ENCODE peak calls at places on chromosomes 4 and X, in six cellular contexts. One of them, this sample, is unnamed.

GRCh38 chrX:31609130-31609529 is 537.3 kb upstream of the FTHL17 start:
- DNase-seq in neural progenitor cell: no peak
- DNase-seq in dorsolateral prefrontal cortex: no peak
- DNase-seq in astrocyte: peak
- DNase-seq in fibroblast of lung: peak
- DNase-seq in tibial artery: no peak
- DNase-seq in this sample: peak

GRCh38 chr4:827209-828081 is 1.5 kb upstream of the CPLX1 start:
- DNase-seq in neural progenitor cell: no peak
- DNase-seq in dorsolateral prefrontal cortex: no peak
- DNase-seq in astrocyte: no peak
- DNase-seq in fibroblast of lung: no peak
- DNase-seq in tibial artery: peak
- DNase-seq in this sample: peak

GRCh38 chrX:27626066-27626465 is 35.9 kb downstream of the DCAF8L2 start:
- DNase-seq in neural progenitor cell: no peak
- DNase-seq in dorsolateral prefrontal cortex: no peak
- DNase-seq in astrocyte: no peak
- DNase-seq in fibroblast of lung: no peak
- DNase-seq in tibial artery: no peak
- DNase-seq in this sample: no peak

GRCh38 chr4:42965326-42965725 is 72.8 kb downstream of the GRXCR1 start:
- DNase-seq in neural progenitor cell: no peak
- DNase-seq in dorsolateral prefrontal cortex: peak
- DNase-seq in astrocyte: no peak
- DNase-seq in fibroblast of lung: no peak
- DNase-seq in tibial artery: no peak
- DNase-seq in this sample: no peak

GRCh38 chrX:45070116-45071007 is 130.3 kb downstream of the DIPK2B start:
- DNase-seq in neural progenitor cell: peak
- DNase-seq in dorsolateral prefrontal cortex: no peak
- DNase-seq in astrocyte: peak
- DNase-seq in fibroblast of lung: peak
- DNase-seq in tibial artery: peak
- DNase-seq in this sample: no peak

GRCh38 chrX:116667760-116668159 is 205.0 kb upstream of the CT83 start:
- DNase-seq in neural progenitor cell: no peak
- DNase-seq in dorsolateral prefrontal cortex: no peak
- DNase-seq in astrocyte: no peak
- DNase-seq in fibroblast of lung: no peak
- DNase-seq in tibial artery: no peak
- DNase-seq in this sample: no peak

GRCh38 chr4:55321707-55322264 is 24.3 kb upstream of the SRD5A3 start:
- DNase-seq in neural progenitor cell: peak
- DNase-seq in dorsolateral prefrontal cortex: peak
- DNase-seq in astrocyte: peak
- DNase-seq in fibroblast of lung: peak
- DNase-seq in tibial artery: peak
- DNase-seq in this sample: no peak

GRCh38 chr4:168318266-168318895 is at the start of gene DDX60:
- DNase-seq in neural progenitor cell: peak
- DNase-seq in dorsolateral prefrontal cortex: peak
- DNase-seq in astrocyte: peak
- DNase-seq in fibroblast of lung: peak
- DNase-seq in tibial artery: peak
- DNase-seq in this sample: peak

GRCh38 chr4:171588146-171588545 is 225.1 kb upstream of the GALNTL6 start:
- DNase-seq in neural progenitor cell: no peak
- DNase-seq in dorsolateral prefrontal cortex: no peak
- DNase-seq in astrocyte: no peak
- DNase-seq in fibroblast of lung: no peak
- DNase-seq in tibial artery: no peak
- DNase-seq in this sample: no peak

GRCh38 chr4:1416948-1417260 is 10.7 kb upstream of the NKX1-1 start:
- DNase-seq in neural progenitor cell: no peak
- DNase-seq in dorsolateral prefrontal cortex: no peak
- DNase-seq in astrocyte: no peak
- DNase-seq in fibroblast of lung: no peak
- DNase-seq in tibial artery: no peak
- DNase-seq in this sample: peak

GRCh38 chr4:42466285-42466684 is 69.0 kb downstream of the SHISA3 start:
- DNase-seq in neural progenitor cell: no peak
- DNase-seq in dorsolateral prefrontal cortex: no peak
- DNase-seq in astrocyte: no peak
- DNase-seq in fibroblast of lung: no peak
- DNase-seq in tibial artery: no peak
- DNase-seq in this sample: no peak

GRCh38 chrX:118221733-118222132 is 105.1 kb upstream of the KLHL13 start:
- DNase-seq in neural progenitor cell: no peak
- DNase-seq in dorsolateral prefrontal cortex: no peak
- DNase-seq in astrocyte: peak
- DNase-seq in fibroblast of lung: no peak
- DNase-seq in tibial artery: no peak
- DNase-seq in this sample: no peak

GRCh38 chrX:118221257-118221656 is 104.6 kb upstream of the KLHL13 start:
- DNase-seq in neural progenitor cell: no peak
- DNase-seq in dorsolateral prefrontal cortex: no peak
- DNase-seq in astrocyte: no peak
- DNase-seq in fibroblast of lung: no peak
- DNase-seq in tibial artery: no peak
- DNase-seq in this sample: no peak

GRCh38 chrX:118228456-118228855 is 111.8 kb upstream of the KLHL13 start:
- DNase-seq in neural progenitor cell: no peak
- DNase-seq in dorsolateral prefrontal cortex: no peak
- DNase-seq in astrocyte: no peak
- DNase-seq in fibroblast of lung: no peak
- DNase-seq in tibial artery: no peak
- DNase-seq in this sample: no peak

GRCh38 chrX:118228041-118228440 is 111.4 kb upstream of the KLHL13 start:
- DNase-seq in neural progenitor cell: no peak
- DNase-seq in dorsolateral prefrontal cortex: no peak
- DNase-seq in astrocyte: peak
- DNase-seq in fibroblast of lung: no peak
- DNase-seq in tibial artery: no peak
- DNase-seq in this sample: no peak

DNA sequence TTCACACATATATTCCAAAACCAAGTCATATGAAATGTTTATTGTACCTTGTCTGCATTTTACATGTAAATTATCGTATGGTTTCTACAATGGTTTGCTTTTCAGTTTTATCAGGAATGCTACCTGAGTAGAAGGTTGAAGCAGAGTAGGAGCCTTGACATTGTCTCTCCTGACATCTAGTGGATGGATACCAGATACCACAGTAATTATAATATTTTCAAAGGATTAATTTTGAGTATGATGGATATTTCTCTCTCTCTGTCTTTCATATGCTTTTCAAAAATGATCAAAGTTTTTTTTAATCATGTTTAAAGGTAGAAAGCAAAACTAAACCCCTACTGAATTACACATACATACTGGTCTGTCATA is 109.4 kb upstream of the KLHL13 start:
- DNase-seq in neural progenitor cell: no peak
- DNase-seq in dorsolateral prefrontal cortex: no peak
- DNase-seq in astrocyte: peak
- DNase-seq in fibroblast of lung: no peak
- DNase-seq in tibial artery: no peak
- DNase-seq in this sample: no peak
- TF ChIP-seq CTCF in neural progenitor cell: peak
- TF ChIP-seq CTCF in dorsolateral prefrontal cortex: peak
- TF ChIP-seq CTCF in astrocyte: peak
- TF ChIP-seq CTCF in fibroblast of lung: peak
- TF ChIP-seq CTCF in tibial artery: peak
- TF ChIP-seq CTCF in this sample: peak

DNA sequence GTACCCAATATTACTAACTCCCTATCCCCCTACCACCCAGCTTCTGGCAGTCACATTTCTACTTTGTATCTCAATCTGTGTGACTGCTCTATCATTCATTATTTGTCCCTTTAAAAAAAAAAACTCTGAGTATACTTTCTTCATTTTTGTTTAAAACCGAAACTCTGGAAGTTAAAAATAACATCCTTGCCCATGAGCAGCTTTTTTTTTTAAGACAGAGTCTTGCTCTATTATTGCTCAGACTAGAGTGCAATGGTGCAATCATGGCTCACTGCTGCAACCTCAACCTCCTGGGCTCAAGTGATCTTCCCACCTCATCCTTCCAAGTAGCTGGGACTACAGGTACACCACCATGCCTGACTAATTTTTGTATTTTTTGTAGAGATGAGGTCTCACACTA is 15.8 kb downstream of the UBE2K start:
- DNase-seq in neural progenitor cell: no peak
- DNase-seq in dorsolateral prefrontal cortex: no peak
- DNase-seq in astrocyte: no peak
- DNase-seq in fibroblast of lung: peak
- DNase-seq in tibial artery: no peak
- DNase-seq in this sample: no peak
- H3K27ac ChIP-seq in neural progenitor cell: peak
- H3K27ac ChIP-seq in dorsolateral prefrontal cortex: no peak
- H3K27ac ChIP-seq in astrocyte: no peak
- H3K27ac ChIP-seq in fibroblast of lung: peak
- H3K27ac ChIP-seq in tibial artery: no peak
- H3K27ac ChIP-seq in this sample: no peak

GRCh38 chrX:85309717-85310116 is 65.9 kb downstream of the ZNF711 start:
- DNase-seq in neural progenitor cell: peak
- DNase-seq in dorsolateral prefrontal cortex: no peak
- DNase-seq in astrocyte: no peak
- DNase-seq in fibroblast of lung: no peak
- DNase-seq in tibial artery: no peak
- DNase-seq in this sample: no peak
- TF ChIP-seq CTCF in neural progenitor cell: peak
- TF ChIP-seq CTCF in dorsolateral prefrontal cortex: no peak
- TF ChIP-seq CTCF in astrocyte: no peak
- TF ChIP-seq CTCF in fibroblast of lung: no peak
- TF ChIP-seq CTCF in tibial artery: no peak
- TF ChIP-seq CTCF in this sample: no peak

GRCh38 chr4:25235401-25235800 is 1.6 kb downstream of the PI4K2B start:
- DNase-seq in neural progenitor cell: no peak
- DNase-seq in dorsolateral prefrontal cortex: no peak
- DNase-seq in astrocyte: no peak
- DNase-seq in fibroblast of lung: no peak
- DNase-seq in tibial artery: no peak
- DNase-seq in this sample: no peak
- H3K27ac ChIP-seq in neural progenitor cell: no peak
- H3K27ac ChIP-seq in dorsolateral prefrontal cortex: no peak
- H3K27ac ChIP-seq in astrocyte: no peak
- H3K27ac ChIP-seq in fibroblast of lung: peak
- H3K27ac ChIP-seq in tibial artery: peak
- H3K27ac ChIP-seq in this sample: peak

GRCh38 chrX:74232859-74233258 is 71.1 kb upstream of the ZCCHC13 start:
- DNase-seq in neural progenitor cell: no peak
- DNase-seq in dorsolateral prefrontal cortex: no peak
- DNase-seq in astrocyte: peak
- DNase-seq in fibroblast of lung: peak
- DNase-seq in tibial artery: no peak
- DNase-seq in this sample: no peak
- TF ChIP-seq CTCF in neural progenitor cell: peak
- TF ChIP-seq CTCF in dorsolateral prefrontal cortex: no peak
- TF ChIP-seq CTCF in astrocyte: peak
- TF ChIP-seq CTCF in fibroblast of lung: no peak
- TF ChIP-seq CTCF in tibial artery: no peak
- TF ChIP-seq CTCF in this sample: peak

DNA sequence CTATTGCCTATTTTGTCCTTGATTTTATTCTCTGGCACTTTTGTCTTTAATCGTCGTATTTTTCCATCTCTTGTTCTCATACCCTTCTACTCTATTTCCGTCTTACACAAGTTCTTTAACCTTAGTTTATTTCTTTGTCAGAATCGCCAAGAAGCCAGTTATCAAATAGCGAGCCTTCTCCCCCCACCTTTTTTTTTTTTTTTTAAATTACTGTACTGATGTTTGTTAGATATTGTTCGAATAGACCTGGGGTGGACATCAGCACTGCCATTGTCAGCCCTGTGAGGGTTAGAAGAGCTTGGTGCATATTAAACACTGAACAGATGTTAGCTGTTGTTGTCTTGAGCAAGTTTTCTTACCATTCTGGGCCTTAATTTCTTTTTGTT is 1.2 kb downstream of the SPCS3 start:
- DNase-seq in neural progenitor cell: no peak
- DNase-seq in dorsolateral prefrontal cortex: no peak
- DNase-seq in astrocyte: no peak
- DNase-seq in fibroblast of lung: no peak
- DNase-seq in tibial artery: no peak
- DNase-seq in this sample: no peak
- H3K27ac ChIP-seq in neural progenitor cell: no peak
- H3K27ac ChIP-seq in dorsolateral prefrontal cortex: peak
- H3K27ac ChIP-seq in astrocyte: peak
- H3K27ac ChIP-seq in fibroblast of lung: peak
- H3K27ac ChIP-seq in tibial artery: peak
- H3K27ac ChIP-seq in this sample: peak

GRCh38 chr4:71863457-71863856 is 79.6 kb upstream of the GC start:
- DNase-seq in neural progenitor cell: no peak
- DNase-seq in dorsolateral prefrontal cortex: no peak
- DNase-seq in astrocyte: no peak
- DNase-seq in fibroblast of lung: no peak
- DNase-seq in tibial artery: no peak
- DNase-seq in this sample: no peak
- TF ChIP-seq CTCF in neural progenitor cell: no peak
- TF ChIP-seq CTCF in dorsolateral prefrontal cortex: no peak
- TF ChIP-seq CTCF in astrocyte: no peak
- TF ChIP-seq CTCF in fibroblast of lung: no peak
- TF ChIP-seq CTCF in tibial artery: no peak
- TF ChIP-seq CTCF in this sample: no peak

DNA sequence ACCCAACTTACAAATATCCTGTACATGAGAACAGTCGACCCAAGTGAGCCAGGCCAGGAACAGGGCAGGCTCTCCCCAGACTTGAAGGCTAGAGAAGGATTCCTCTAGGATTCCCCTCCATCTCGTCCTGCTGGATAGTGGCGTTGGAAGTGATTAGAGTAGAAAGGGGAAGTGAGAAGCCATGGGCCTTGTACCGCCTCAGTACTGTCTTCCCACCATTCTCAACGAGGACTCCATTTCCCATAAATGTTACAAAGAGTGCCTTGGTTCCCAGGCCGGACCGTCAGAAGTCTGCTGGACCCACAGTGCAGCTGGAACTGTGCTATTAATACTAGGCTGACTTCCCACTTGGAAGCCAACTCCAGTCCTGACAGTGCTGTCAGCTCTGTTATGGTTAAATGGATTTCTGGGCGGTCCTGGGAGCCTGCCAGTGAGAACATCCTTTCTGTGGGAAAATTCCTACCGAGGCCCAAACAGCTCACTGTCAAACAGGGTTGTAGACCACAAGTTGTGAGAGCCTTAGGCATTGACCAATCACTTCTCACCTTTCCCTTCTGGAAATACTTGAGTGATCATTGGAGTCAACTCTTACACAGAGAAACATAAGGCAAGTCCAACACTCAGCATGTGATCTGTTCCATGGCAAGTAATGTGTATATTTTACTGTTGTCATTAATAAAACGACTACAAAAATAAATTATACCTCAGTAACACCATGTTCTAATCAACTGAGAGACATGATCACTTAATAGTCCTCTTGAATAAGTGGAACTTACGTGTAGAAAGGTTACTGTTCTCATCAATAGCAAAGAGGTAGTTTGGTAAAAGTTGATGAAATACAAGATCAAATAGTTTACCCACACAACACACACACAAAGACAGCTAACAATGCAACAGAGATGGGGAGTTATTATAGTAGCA is 58.4 kb downstream of the AMELX start:
- DNase-seq in neural progenitor cell: no peak
- DNase-seq in dorsolateral prefrontal cortex: no peak
- DNase-seq in astrocyte: peak
- DNase-seq in fibroblast of lung: peak
- DNase-seq in tibial artery: peak
- DNase-seq in this sample: no peak
- H3K27ac ChIP-seq in neural progenitor cell: no peak
- H3K27ac ChIP-seq in dorsolateral prefrontal cortex: no peak
- H3K27ac ChIP-seq in astrocyte: no peak
- H3K27ac ChIP-seq in fibroblast of lung: peak
- H3K27ac ChIP-seq in tibial artery: peak
- H3K27ac ChIP-seq in this sample: no peak